ENCODE peak calls at places on chromosomes 4 and X, in nine cellular contexts. One of them, this sample, is unnamed.

GRCh38 chrX:68416592-68416991 is 16.7 kb downstream of the OPHN1 start:
- DNase-seq in activated CD4-positive, alpha-beta T cell treated with anti-CD3 and anti-CD28 coated beads for 24 hours: no peak
- DNase-seq in progenitor cell of endocrine pancreas: no peak
- DNase-seq in SHP77: no peak
- DNase-seq in hippocampal formation: no peak
- DNase-seq in Caco-2: peak; percentile 1
- DNase-seq in CD14-positive monocyte: no peak
- DNase-seq in NCI-H1105: no peak
- DNase-seq in stimulated activated CD4-positive, alpha-beta T cell treated with anti-CD3 and anti-CD28 coated beads, TNF-alpha, amount 100 ng/mL, for 1 hour: no peak
- DNase-seq in this sample: no peak

GRCh38 chr4:7414046-7414445 is 20.7 kb downstream of the PSAPL1 start:
- DNase-seq in SHP77: no peak
- DNase-seq in progenitor cell of endocrine pancreas: no peak
- DNase-seq in hippocampal formation: no peak
- DNase-seq in activated CD4-positive, alpha-beta T cell treated with anti-CD3 and anti-CD28 coated beads for 24 hours: no peak
- DNase-seq in NCI-H1105: no peak
- DNase-seq in stimulated activated CD4-positive, alpha-beta T cell treated with anti-CD3 and anti-CD28 coated beads, TNF-alpha, amount 100 ng/mL, for 1 hour: no peak
- DNase-seq in Caco-2: no peak
- DNase-seq in CD14-positive monocyte: no peak
- DNase-seq in this sample: no peak

GRCh38 chr4:7062816-7063215 is 5.0 kb downstream of the GRPEL1 start:
- DNase-seq in progenitor cell of endocrine pancreas: no peak
- DNase-seq in NCI-H1105: no peak
- DNase-seq in activated CD4-positive, alpha-beta T cell treated with anti-CD3 and anti-CD28 coated beads for 24 hours: no peak
- DNase-seq in SHP77: no peak
- DNase-seq in Caco-2: no peak
- DNase-seq in CD14-positive monocyte: no peak
- DNase-seq in stimulated activated CD4-positive, alpha-beta T cell treated with anti-CD3 and anti-CD28 coated beads, TNF-alpha, amount 100 ng/mL, for 1 hour: no peak
- DNase-seq in hippocampal formation: no peak
- DNase-seq in this sample: no peak

GRCh38 chrX:72296991-72297390 is 8.7 kb downstream of the CITED1 start:
- DNase-seq in hippocampal formation: no peak
- DNase-seq in progenitor cell of endocrine pancreas: no peak
- DNase-seq in NCI-H1105: no peak
- DNase-seq in activated CD4-positive, alpha-beta T cell treated with anti-CD3 and anti-CD28 coated beads for 24 hours: no peak
- DNase-seq in stimulated activated CD4-positive, alpha-beta T cell treated with anti-CD3 and anti-CD28 coated beads, TNF-alpha, amount 100 ng/mL, for 1 hour: no peak
- DNase-seq in CD14-positive monocyte: no peak
- DNase-seq in Caco-2: no peak
- DNase-seq in SHP77: no peak
- DNase-seq in this sample: no peak

GRCh38 chr4:41203169-41203568 is 11.2 kb downstream of the APBB2 start:
- DNase-seq in Caco-2: no peak
- DNase-seq in NCI-H1105: no peak
- DNase-seq in activated CD4-positive, alpha-beta T cell treated with anti-CD3 and anti-CD28 coated beads for 24 hours: no peak
- DNase-seq in progenitor cell of endocrine pancreas: no peak
- DNase-seq in SHP77: no peak
- DNase-seq in stimulated activated CD4-positive, alpha-beta T cell treated with anti-CD3 and anti-CD28 coated beads, TNF-alpha, amount 100 ng/mL, for 1 hour: no peak
- DNase-seq in CD14-positive monocyte: no peak
- DNase-seq in hippocampal formation: no peak
- DNase-seq in this sample: no peak

GRCh38 chr4:107279729-107280128 is 243.6 kb upstream of the DKK2 start:
- DNase-seq in progenitor cell of endocrine pancreas: no peak
- DNase-seq in activated CD4-positive, alpha-beta T cell treated with anti-CD3 and anti-CD28 coated beads for 24 hours: no peak
- DNase-seq in CD14-positive monocyte: no peak
- DNase-seq in stimulated activated CD4-positive, alpha-beta T cell treated with anti-CD3 and anti-CD28 coated beads, TNF-alpha, amount 100 ng/mL, for 1 hour: no peak
- DNase-seq in NCI-H1105: no peak
- DNase-seq in hippocampal formation: no peak
- DNase-seq in SHP77: no peak
- DNase-seq in Caco-2: no peak
- DNase-seq in this sample: no peak

GRCh38 chrX:73847991-73848390 is 285.0 kb downstream of the CHIC1 start:
- DNase-seq in Caco-2: no peak
- DNase-seq in activated CD4-positive, alpha-beta T cell treated with anti-CD3 and anti-CD28 coated beads for 24 hours: no peak
- DNase-seq in CD14-positive monocyte: no peak
- DNase-seq in NCI-H1105: no peak
- DNase-seq in hippocampal formation: no peak
- DNase-seq in SHP77: no peak
- DNase-seq in stimulated activated CD4-positive, alpha-beta T cell treated with anti-CD3 and anti-CD28 coated beads, TNF-alpha, amount 100 ng/mL, for 1 hour: no peak
- DNase-seq in progenitor cell of endocrine pancreas: no peak
- DNase-seq in this sample: no peak

GRCh38 chr4:137819964-137820383 is 287.7 kb upstream of the PCDH18 start:
- DNase-seq in hippocampal formation: no peak
- DNase-seq in activated CD4-positive, alpha-beta T cell treated with anti-CD3 and anti-CD28 coated beads for 24 hours: no peak
- DNase-seq in Caco-2: peak; percentile 58
- DNase-seq in progenitor cell of endocrine pancreas: no peak
- DNase-seq in stimulated activated CD4-positive, alpha-beta T cell treated with anti-CD3 and anti-CD28 coated beads, TNF-alpha, amount 100 ng/mL, for 1 hour: no peak
- DNase-seq in NCI-H1105: no peak
- DNase-seq in CD14-positive monocyte: no peak
- DNase-seq in SHP77: peak; percentile 46
- DNase-seq in this sample: peak; percentile 81

GRCh38 chr4:22500831-22501714 is 14.8 kb downstream of the ADGRA3 start:
- DNase-seq in stimulated activated CD4-positive, alpha-beta T cell treated with anti-CD3 and anti-CD28 coated beads, TNF-alpha, amount 100 ng/mL, for 1 hour: no peak
- DNase-seq in CD14-positive monocyte: no peak
- DNase-seq in hippocampal formation: no peak
- DNase-seq in Caco-2: no peak
- DNase-seq in SHP77: no peak
- DNase-seq in progenitor cell of endocrine pancreas: no peak
- DNase-seq in NCI-H1105: no peak
- DNase-seq in activated CD4-positive, alpha-beta T cell treated with anti-CD3 and anti-CD28 coated beads for 24 hours: no peak
- DNase-seq in this sample: no peak

GRCh38 chr4:74546020-74546419 is 101.1 kb downstream of the AREG start:
- DNase-seq in Caco-2: no peak
- DNase-seq in SHP77: no peak
- DNase-seq in activated CD4-positive, alpha-beta T cell treated with anti-CD3 and anti-CD28 coated beads for 24 hours: no peak
- DNase-seq in NCI-H1105: no peak
- DNase-seq in progenitor cell of endocrine pancreas: no peak
- DNase-seq in CD14-positive monocyte: no peak
- DNase-seq in stimulated activated CD4-positive, alpha-beta T cell treated with anti-CD3 and anti-CD28 coated beads, TNF-alpha, amount 100 ng/mL, for 1 hour: no peak
- DNase-seq in hippocampal formation: no peak
- DNase-seq in this sample: peak; percentile 45

GRCh38 chr4:8414377-8414776 is 26.1 kb downstream of the ACOX3 start:
- DNase-seq in progenitor cell of endocrine pancreas: no peak
- DNase-seq in hippocampal formation: no peak
- DNase-seq in activated CD4-positive, alpha-beta T cell treated with anti-CD3 and anti-CD28 coated beads for 24 hours: no peak
- DNase-seq in Caco-2: no peak
- DNase-seq in stimulated activated CD4-positive, alpha-beta T cell treated with anti-CD3 and anti-CD28 coated beads, TNF-alpha, amount 100 ng/mL, for 1 hour: no peak
- DNase-seq in NCI-H1105: no peak
- DNase-seq in SHP77: no peak
- DNase-seq in CD14-positive monocyte: no peak
- DNase-seq in this sample: no peak